ENCODE peak calls at places on chromosomes 13 and 19, in four cellular contexts. One of them, this sample, is unnamed.

GRCh38 chr19:45078390-45079062 is 534 bp upstream of the GEMIN7 start:
- DNase-seq in HepG2: no peak
- DNase-seq in K562: no peak
- DNase-seq in IMR-90: no peak
- DNase-seq in this sample: no peak

GRCh38 chr13:80486407-80486806 is 145.5 kb upstream of the SPRY2 start:
- DNase-seq in HepG2: no peak
- DNase-seq in K562: no peak
- DNase-seq in IMR-90: no peak
- DNase-seq in this sample: no peak

GRCh38 chr19:27905074-27905473 is 1307.9 kb downstream of the UQCRFS1 start:
- DNase-seq in HepG2: no peak
- DNase-seq in K562: no peak
- DNase-seq in IMR-90: no peak
- DNase-seq in this sample: no peak

GRCh38 chr13:20239748-20240147 is 7.6 kb upstream of the GJB6 start:
- DNase-seq in HepG2: no peak
- DNase-seq in K562: no peak
- DNase-seq in IMR-90: no peak
- DNase-seq in this sample: no peak

GRCh38 chr13:28204043-28204442 is 65.7 kb downstream of the PAN3 start:
- DNase-seq in HepG2: peak
- DNase-seq in K562: no peak
- DNase-seq in IMR-90: no peak
- DNase-seq in this sample: no peak

GRCh38 chr19:611506-611869 is 21.8 kb downstream of the HCN2 start:
- DNase-seq in HepG2: no peak
- DNase-seq in K562: no peak
- DNase-seq in IMR-90: peak
- DNase-seq in this sample: no peak

GRCh38 chr13:45951724-45952123 is 100.2 kb upstream of the SIAH3 start:
- DNase-seq in HepG2: no peak
- DNase-seq in K562: no peak
- DNase-seq in IMR-90: peak
- DNase-seq in this sample: no peak

GRCh38 chr13:75705395-75705794 is 69.3 kb downstream of the LMO7 start:
- DNase-seq in HepG2: no peak
- DNase-seq in K562: no peak
- DNase-seq in IMR-90: peak
- DNase-seq in this sample: peak

GRCh38 chr19:19443283-19443682 is 37.8 kb downstream of the GATAD2A start:
- DNase-seq in HepG2: no peak
- DNase-seq in K562: no peak
- DNase-seq in IMR-90: no peak
- DNase-seq in this sample: no peak

GRCh38 chr13:109344552-109345157 is 441.7 kb downstream of the IRS2 start:
- DNase-seq in HepG2: peak
- DNase-seq in K562: no peak
- DNase-seq in IMR-90: peak
- DNase-seq in this sample: peak

GRCh38 chr13:24127116-24127631 is 33.3 kb upstream of the SPATA13 start:
- DNase-seq in HepG2: no peak
- DNase-seq in K562: no peak
- DNase-seq in IMR-90: peak
- DNase-seq in this sample: peak

GRCh38 chr13:79749985-79750551 is 269.1 kb downstream of the NDFIP2 start:
- DNase-seq in HepG2: no peak
- DNase-seq in K562: no peak
- DNase-seq in IMR-90: peak
- DNase-seq in this sample: no peak

GRCh38 chr13:18996627-18997051 is 185.0 kb downstream of the TUBA3C start:
- DNase-seq in HepG2: no peak
- DNase-seq in K562: peak
- DNase-seq in IMR-90: no peak
- DNase-seq in this sample: no peak

GRCh38 chr19:362154-362553 is 17.6 kb upstream of the MIER2 start:
- DNase-seq in HepG2: no peak
- DNase-seq in K562: no peak
- DNase-seq in IMR-90: no peak
- DNase-seq in this sample: no peak

GRCh38 chr19:6717441-6717971 is 2.9 kb downstream of the C3 start:
- DNase-seq in HepG2: no peak
- DNase-seq in K562: no peak
- DNase-seq in IMR-90: no peak
- DNase-seq in this sample: no peak

GRCh38 chr13:43664700-43665191 is 122.0 kb downstream of the ENOX1 start:
- DNase-seq in HepG2: no peak
- DNase-seq in K562: no peak
- DNase-seq in IMR-90: peak
- DNase-seq in this sample: no peak

GRCh38 chr13:98143601-98144500 is 957 bp downstream of the FARP1 start:
- DNase-seq in HepG2: no peak
- DNase-seq in K562: no peak
- DNase-seq in IMR-90: peak
- DNase-seq in this sample: peak

GRCh38 chr19:45641274-45642105 is 2.3 kb upstream of the EML2 start:
- DNase-seq in HepG2: peak
- DNase-seq in K562: peak
- DNase-seq in IMR-90: peak
- DNase-seq in this sample: peak

GRCh38 chr19:28705008-28705407 is 507.9 kb downstream of the UQCRFS1 start:
- DNase-seq in HepG2: peak
- DNase-seq in K562: peak
- DNase-seq in IMR-90: peak
- DNase-seq in this sample: peak

GRCh38 chr19:11373166-11373884 is 1.1 kb upstream of the SWSAP1 start:
- DNase-seq in HepG2: no peak
- DNase-seq in K562: peak
- DNase-seq in IMR-90: no peak
- DNase-seq in this sample: no peak

GRCh38 chr19:42441047-42441440 is 1.7 kb downstream of the CXCL17 start:
- DNase-seq in HepG2: peak
- DNase-seq in K562: peak
- DNase-seq in IMR-90: no peak
- DNase-seq in this sample: no peak

GRCh38 chr19:51098366-51099069 is 9.7 kb downstream of the CTU1 start:
- DNase-seq in HepG2: no peak
- DNase-seq in K562: no peak
- DNase-seq in IMR-90: no peak
- DNase-seq in this sample: no peak

GRCh38 chr13:45851171-45851889 is at the start of gene SIAH3:
- DNase-seq in HepG2: no peak
- DNase-seq in K562: no peak
- DNase-seq in IMR-90: no peak
- DNase-seq in this sample: peak

GRCh38 chr19:15487038-15487437 is 7.7 kb upstream of the PGLYRP2 start:
- DNase-seq in HepG2: no peak
- DNase-seq in K562: no peak
- DNase-seq in IMR-90: no peak
- DNase-seq in this sample: no peak

GRCh38 chr19:17035842-17036424 is 9.3 kb upstream of the CPAMD8 start:
- DNase-seq in HepG2: no peak
- DNase-seq in K562: peak
- DNase-seq in IMR-90: no peak
- DNase-seq in this sample: peak

GRCh38 chr13:24150613-24151012 is 9.9 kb upstream of the SPATA13 start:
- DNase-seq in HepG2: no peak
- DNase-seq in K562: no peak
- DNase-seq in IMR-90: no peak
- DNase-seq in this sample: no peak

GRCh38 chr19:3284759-3285646 is 60.5 kb downstream of the CELF5 start:
- DNase-seq in HepG2: peak
- DNase-seq in K562: peak
- DNase-seq in IMR-90: peak
- DNase-seq in this sample: peak

GRCh38 chr19:4233282-4233853 is 4.0 kb downstream of the EBI3 start:
- DNase-seq in HepG2: peak
- DNase-seq in K562: peak
- DNase-seq in IMR-90: peak
- DNase-seq in this sample: peak

GRCh38 chr13:97004886-97005285 is 10.6 kb upstream of the OXGR1 start:
- DNase-seq in HepG2: no peak
- DNase-seq in K562: no peak
- DNase-seq in IMR-90: no peak
- DNase-seq in this sample: no peak

GRCh38 chr13:36789061-36789460 is 30.0 kb upstream of the RFXAP start:
- DNase-seq in HepG2: no peak
- DNase-seq in K562: peak
- DNase-seq in IMR-90: peak
- DNase-seq in this sample: no peak

GRCh38 chr19:43575955-43576451 is 402 bp downstream of the PINLYP start:
- DNase-seq in HepG2: no peak
- DNase-seq in K562: no peak
- DNase-seq in IMR-90: no peak
- DNase-seq in this sample: no peak

GRCh38 chr19:21483589-21484170 is 21.7 kb upstream of the ZNF429 start:
- DNase-seq in HepG2: no peak
- DNase-seq in K562: peak
- DNase-seq in IMR-90: no peak
- DNase-seq in this sample: peak

GRCh38 chr13:46751811-46752635 is 44.9 kb downstream of the ESD start:
- DNase-seq in HepG2: no peak
- DNase-seq in K562: no peak
- DNase-seq in IMR-90: peak
- DNase-seq in this sample: no peak

GRCh38 chr19:37594064-37594981 is at the start of the genes ZNF540 and ZNF571:
- DNase-seq in HepG2: peak
- DNase-seq in K562: peak
- DNase-seq in IMR-90: peak
- DNase-seq in this sample: peak

GRCh38 chr13:73464758-73465628 is 406.2 kb downstream of the KLF5 start:
- DNase-seq in HepG2: no peak
- DNase-seq in K562: peak
- DNase-seq in IMR-90: no peak
- DNase-seq in this sample: no peak

GRCh38 chr13:73465629-73465974 is 406.8 kb downstream of the KLF5 start:
- DNase-seq in HepG2: no peak
- DNase-seq in K562: peak
- DNase-seq in IMR-90: peak
- DNase-seq in this sample: peak

GRCh38 chr13:73466561-73466960 is 407.8 kb downstream of the KLF5 start:
- DNase-seq in HepG2: no peak
- DNase-seq in K562: no peak
- DNase-seq in IMR-90: no peak
- DNase-seq in this sample: no peak

GRCh38 chr13:73467103-73467502 is 408.3 kb downstream of the KLF5 start:
- DNase-seq in HepG2: no peak
- DNase-seq in K562: no peak
- DNase-seq in IMR-90: peak
- DNase-seq in this sample: no peak

GRCh38 chr13:73462241-73462640 is 403.4 kb downstream of the KLF5 start:
- DNase-seq in HepG2: no peak
- DNase-seq in K562: no peak
- DNase-seq in IMR-90: peak
- DNase-seq in this sample: no peak
- TF ChIP-seq CEBPB in HepG2: no peak
- TF ChIP-seq CEBPB in K562: no peak
- TF ChIP-seq CEBPB in IMR-90: no peak
- TF ChIP-seq CEBPB in this sample: no peak

GRCh38 chr19:46731007-46731501 is 14.1 kb upstream of the PRKD2 start:
- DNase-seq in HepG2: no peak
- DNase-seq in K562: peak
- DNase-seq in IMR-90: peak
- DNase-seq in this sample: peak
- TF ChIP-seq MAZ in HepG2: no peak
- TF ChIP-seq MAZ in K562: no peak
- TF ChIP-seq MAZ in IMR-90: peak
- TF ChIP-seq MAZ in this sample: no peak

GRCh38 chr13:70905035-70905434 is 796.8 kb upstream of the KLHL1 start:
- DNase-seq in HepG2: no peak
- DNase-seq in K562: no peak
- DNase-seq in IMR-90: no peak
- DNase-seq in this sample: no peak
- TF ChIP-seq CEBPB in HepG2: peak
- TF ChIP-seq CEBPB in K562: no peak
- TF ChIP-seq CEBPB in IMR-90: peak
- TF ChIP-seq CEBPB in this sample: no peak

DNA sequence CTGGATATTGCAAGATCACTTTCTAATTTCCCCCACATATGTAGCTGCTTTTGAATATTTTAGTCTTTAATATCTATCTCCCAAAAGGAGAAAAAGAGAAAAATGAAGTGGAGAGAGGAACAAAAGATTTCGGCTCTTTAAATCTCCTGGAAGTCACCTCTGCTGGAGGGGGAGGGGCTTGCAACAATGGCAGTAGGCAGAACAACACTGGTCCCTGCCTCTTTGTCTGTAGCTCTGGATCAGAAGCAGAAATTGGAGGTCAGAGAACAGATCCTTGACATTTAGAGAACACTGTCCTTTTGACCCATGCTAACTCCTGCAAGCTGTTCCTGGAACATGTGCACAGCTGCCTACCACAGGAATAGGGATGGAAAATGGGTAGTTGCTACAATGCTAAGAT is 86.7 kb upstream of the GPR12 start:
- DNase-seq in HepG2: no peak
- DNase-seq in K562: no peak
- DNase-seq in IMR-90: no peak
- DNase-seq in this sample: no peak
- TF ChIP-seq MAZ in HepG2: no peak
- TF ChIP-seq MAZ in K562: no peak
- TF ChIP-seq MAZ in IMR-90: no peak
- TF ChIP-seq MAZ in this sample: no peak

DNA sequence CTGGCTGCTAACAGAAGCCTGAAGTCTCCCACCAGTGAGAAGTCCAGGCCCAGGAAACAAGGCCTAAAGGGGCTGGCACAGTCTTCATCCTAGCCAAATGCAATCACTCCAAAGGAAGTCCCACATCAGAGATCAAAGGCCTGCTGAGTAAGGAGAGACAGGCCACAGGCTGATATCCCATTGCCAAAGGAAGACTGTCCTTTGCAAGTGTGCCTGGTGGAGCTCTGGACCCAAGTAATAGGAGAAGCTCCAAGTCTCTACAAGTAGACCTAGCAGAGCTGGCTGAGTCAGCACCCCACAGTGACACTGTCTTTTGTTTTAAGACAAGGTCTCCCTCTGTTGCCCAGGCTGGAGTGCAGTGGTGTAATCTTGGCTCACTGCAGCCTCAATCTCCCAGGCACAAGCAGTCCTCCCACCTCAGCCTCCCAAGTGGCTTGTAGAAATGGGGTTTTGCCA is 4.5 kb downstream of the DBP start:
- DNase-seq in HepG2: no peak
- DNase-seq in K562: peak
- DNase-seq in IMR-90: peak
- DNase-seq in this sample: no peak
- TF ChIP-seq CEBPB in HepG2: no peak
- TF ChIP-seq CEBPB in K562: peak
- TF ChIP-seq CEBPB in IMR-90: no peak
- TF ChIP-seq CEBPB in this sample: no peak

GRCh38 chr13:22074403-22074802 is 403.5 kb downstream of the FGF9 start:
- DNase-seq in HepG2: no peak
- DNase-seq in K562: no peak
- DNase-seq in IMR-90: no peak
- DNase-seq in this sample: no peak
- TF ChIP-seq MAZ in HepG2: no peak
- TF ChIP-seq MAZ in K562: no peak
- TF ChIP-seq MAZ in IMR-90: no peak
- TF ChIP-seq MAZ in this sample: no peak

This sample was measured in A549.